ENCODE peak calls at places on chromosomes 2 and 18, in ten cellular contexts. Y is brain microvascular endothelial cell; X is RPMI8226; D is NCI-H1092 treated with DMSO at 0.1 percent for 48 hours; E is activated naive CD4-positive, alpha-beta T cell treated with anti-CD3 and anti-CD28 coated beads, Interleukin-2, amount 10 ng/mL, durations not matched to agents 7 days and 5 days; A is PC-3; G is AG09309; I is GM20000; L is lung microvascular endothelial cell; W is neural crest cell. Q is an unnamed sample.

GRCh38 chr2:143261986-143262784 is 133.0 kb downstream of the ARHGAP15 start:
- DNase-seq in E (peak), Y (no peak), I (no peak), L (no peak), A (no peak), D (no peak), G (no peak), X (no peak), W (no peak), Q (no peak)

GRCh38 chr2:217551229-217551909 is 451.4 kb downstream of the TNS1 start:
- DNase-seq in A (peak), E (no peak), G (no peak), W (no peak), X (no peak), D (no peak), Y (peak), L (no peak), I (no peak), Q (no peak)

GRCh38 chr2:172667926-172668325 is 67.7 kb upstream of the RAPGEF4 start:
- DNase-seq in I (no peak), E (no peak), W (no peak), Y (no peak), D (no peak), L (no peak), A (no peak), G (no peak), X (no peak), Q (no peak)

GRCh38 chr2:119549236-119549635 is 5.0 kb downstream of the CFAP221 start:
- DNase-seq in X (no peak), L (no peak), G (peak), I (no peak), Y (no peak), E (no peak), W (no peak), D (no peak), A (peak), Q (peak)

GRCh38 chr2:212135739-212136138 is 402.9 kb downstream of the ERBB4 start:
- DNase-seq in X (peak), A (no peak), G (peak), W (no peak), Y (no peak), D (peak), E (no peak), L (no peak), I (no peak), Q (no peak)

GRCh38 chr2:147464737-147465437 is 379.9 kb upstream of the ACVR2A start:
- DNase-seq in L (no peak), D (no peak), Y (no peak), G (no peak), I (no peak), E (no peak), W (no peak), A (no peak), X (no peak), Q (no peak)

GRCh38 chr18:75810481-75810880 is 383.0 kb upstream of the SMIM21 start:
- DNase-seq in A (no peak), W (no peak), I (no peak), X (no peak), G (no peak), L (no peak), D (no peak), E (no peak), Y (no peak), Q (no peak)

GRCh38 chr2:110688594-110689091 is 10.8 kb upstream of the BUB1 start:
- DNase-seq in E (no peak), L (no peak), D (no peak), I (no peak), W (no peak), X (no peak), Y (no peak), G (no peak), A (no peak), Q (peak)

GRCh38 chr2:86807462-86808275 is 17.0 kb upstream of the CD8A start:
- DNase-seq in W (no peak), D (peak), L (peak), E (peak), G (no peak), I (peak), X (peak), Y (no peak), A (peak), Q (no peak)

GRCh38 chr2:22355816-22356433 is 1029.1 kb upstream of the KLHL29 start:
- DNase-seq in G (no peak), D (no peak), Y (peak), A (peak), X (peak), W (peak), L (peak), I (peak), E (peak), Q (peak)

GRCh38 chr2:16821696-16822095 is 156.1 kb upstream of the CYRIA start:
- DNase-seq in D (peak), Y (no peak), L (peak), E (no peak), W (no peak), I (no peak), X (no peak), A (no peak), G (no peak), Q (no peak)

GRCh38 chr2:99940963-99941362 is 201.4 kb downstream of the AFF3 start:
- DNase-seq in W (no peak), L (no peak), G (peak), E (no peak), A (no peak), I (no peak), Y (peak), D (peak), X (no peak), Q (peak)

GRCh38 chr2:69032336-69032735 is 19.4 kb downstream of the ANTXR1 start:
- DNase-seq in A (no peak), I (no peak), L (no peak), E (no peak), Y (peak), X (no peak), G (no peak), D (no peak), W (no peak), Q (peak)

GRCh38 chr2:197827618-197828017 is 23.2 kb downstream of the PLCL1 start:
- DNase-seq in E (no peak), X (no peak), G (no peak), A (no peak), D (no peak), Y (no peak), I (no peak), W (no peak), L (peak), Q (no peak)

GRCh38 chr18:36912887-36913286 is 84.0 kb downstream of the KIAA1328 start:
- DNase-seq in Y (no peak), D (no peak), X (no peak), I (no peak), A (no peak), E (peak), L (no peak), W (no peak), G (no peak), Q (no peak)

GRCh38 chr18:25974630-25975077 is 115.8 kb downstream of the SS18 start:
- DNase-seq in Y (no peak), G (no peak), W (no peak), L (no peak), A (no peak), I (no peak), E (no peak), X (peak), D (no peak), Q (no peak)

GRCh38 chr2:215751200-215751910 is 262.0 kb downstream of the MREG start:
- DNase-seq in A (peak), Y (peak), W (no peak), D (no peak), E (no peak), G (peak), X (no peak), L (no peak), I (no peak), Q (peak)

GRCh38 chr18:6414118-6414722 is 491 bp downstream of the L3MBTL4 start:
- DNase-seq in I (peak), W (peak), L (peak), X (peak), G (no peak), D (peak), A (peak), E (peak), Y (no peak), Q (no peak)

GRCh38 chr2:119156105-119156890 is 2.3 kb downstream of the C1QL2 start:
- DNase-seq in E (no peak), G (no peak), D (no peak), X (no peak), L (no peak), W (no peak), A (no peak), I (no peak), Y (no peak), Q (no peak)

GRCh38 chr2:217993817-217994459 is 8.9 kb downstream of the TNS1 start:
- DNase-seq in G (no peak), Y (peak), X (peak), A (peak), I (peak), W (peak), L (peak), D (peak), E (peak), Q (no peak)

GRCh38 chr2:3149441-3150217 is 228.0 kb downstream of the EIPR1 start:
- DNase-seq in E (no peak), D (no peak), L (peak), Y (no peak), G (no peak), X (no peak), A (no peak), W (no peak), I (no peak), Q (no peak)

GRCh38 chr18:49025426-49025766 is 74.6 kb upstream of the SMAD7 start:
- DNase-seq in D (no peak), Y (no peak), G (no peak), I (no peak), X (no peak), W (no peak), A (no peak), L (no peak), E (no peak), Q (no peak)

GRCh38 chr2:27735263-27735904 is 36.1 kb upstream of the MRPL33 start:
- DNase-seq in E (peak), W (peak), Y (peak), I (no peak), D (no peak), A (no peak), L (peak), G (no peak), X (no peak), Q (no peak)

GRCh38 chr18:50307400-50307737 is 19.9 kb upstream of the CXXC1 start:
- DNase-seq in I (no peak), A (no peak), Y (no peak), E (no peak), W (no peak), X (no peak), L (no peak), D (no peak), G (no peak), Q (no peak)

GRCh38 chr2:149399934-149400615 is 69.7 kb downstream of the LYPD6 start:
- DNase-seq in I (no peak), W (no peak), G (no peak), L (peak), A (no peak), Y (no peak), X (no peak), D (peak), E (no peak), Q (no peak)

GRCh38 chr2:10520154-10520553 is 72.0 kb upstream of the ODC1 start:
- DNase-seq in G (no peak), E (no peak), A (peak), X (no peak), L (no peak), W (no peak), I (no peak), Y (no peak), D (no peak), Q (no peak)

GRCh38 chr2:37602702-37603101 is 68.7 kb downstream of the CDC42EP3 start:
- DNase-seq in D (no peak), G (no peak), W (no peak), A (no peak), E (no peak), I (no peak), X (no peak), Y (no peak), L (no peak), Q (no peak)

GRCh38 chr2:217953011-217953481 is 49.7 kb downstream of the TNS1 start:
- DNase-seq in L (no peak), I (no peak), W (no peak), E (peak), A (no peak), Y (no peak), G (no peak), X (no peak), D (no peak), Q (no peak)

GRCh38 chr2:206154197-206154596 is 5.0 kb downstream of the NDUFS1 start:
- DNase-seq in L (peak), E (no peak), W (no peak), Y (no peak), D (no peak), X (no peak), I (no peak), A (peak), G (no peak), Q (no peak)

GRCh38 chr18:58753976-58754375 is 82.7 kb downstream of the MALT1 start:
- DNase-seq in A (no peak), E (no peak), G (no peak), W (no peak), Y (no peak), X (no peak), I (no peak), L (no peak), D (no peak), Q (no peak)

GRCh38 chr2:203720011-203720410 is 13.6 kb downstream of the CD28 start:
- DNase-seq in A (no peak), L (no peak), Y (no peak), E (peak), I (no peak), D (no peak), W (no peak), G (no peak), X (no peak), Q (no peak)

GRCh38 chr18:70720607-70721006 is 431.8 kb downstream of the SOCS6 start:
- DNase-seq in W (no peak), A (no peak), D (no peak), G (no peak), X (no peak), L (no peak), Y (no peak), I (no peak), E (no peak), Q (no peak)

GRCh38 chr18:55706893-55707292 is 118.9 kb upstream of the TCF4 start:
- DNase-seq in L (no peak), X (no peak), G (no peak), A (no peak), Y (peak), W (no peak), I (no peak), E (no peak), D (no peak), Q (no peak)

GRCh38 chr2:232634319-232635150 is 1.1 kb downstream of the EFHD1 start:
- DNase-seq in G (no peak), D (no peak), W (no peak), A (no peak), X (no peak), I (peak), Y (no peak), E (no peak), L (peak), Q (no peak)

GRCh38 chr2:190069936-190070696 is 7.6 kb upstream of the MSTN start:
- DNase-seq in I (peak), X (peak), E (peak), L (peak), A (peak), Y (peak), D (peak), W (peak), G (peak), Q (peak)

GRCh38 chr18:12625242-12625641 is 32.7 kb downstream of the SPIRE1 start:
- DNase-seq in X (no peak), Y (no peak), D (no peak), A (no peak), W (no peak), E (no peak), G (no peak), I (no peak), L (no peak), Q (no peak)

GRCh38 chr2:10792660-10793400 is 19.8 kb downstream of the PDIA6 start:
- DNase-seq in G (no peak), X (no peak), A (no peak), L (no peak), E (no peak), I (no peak), W (no peak), D (no peak), Y (no peak), Q (no peak)

Q was measured in astrocyte of the cerebellum.